ENCODE peak calls at places on chromosome 21, in nine cellular contexts. S is fibroblast of the aortic adventitia, V is tibial nerve, Q is ovary, J is choroid plexus epithelial cell, T is stomach, F is adrenal gland, Z is astrocyte, R is upper lobe of right lung. K is an unnamed sample.

GRCh38 chr21:26800455-26801454 is 44.5 kb downstream of the ADAMTS1 start:
- DNase-seq in S (peak; percentile 57), V (no peak), Q (peak; percentile 50), J (peak; percentile 97), T (no peak), F (no peak), Z (no peak), R (no peak), K (peak; percentile 71)

GRCh38 chr21:27424601-27425000 is 457.7 kb upstream of the ADAMTS5 start:
- DNase-seq in S (peak; percentile 79), V (no peak), Q (no peak), J (peak; percentile 54), T (no peak), F (no peak), Z (peak; percentile 9), R (no peak), K (peak; percentile 61)

GRCh38 chr21:41663805-41664788 is 102.8 kb downstream of the RIPK4 start:
- DNase-seq in S (no peak), V (no peak), Q (no peak), J (peak; percentile 43), T (no peak), F (peak; percentile 56), Z (no peak), R (no peak), K (peak; percentile 48)

GRCh38 chr21:34881894-34882371 is 167.2 kb downstream of the RUNX1 start:
- DNase-seq in S (peak; percentile 89), V (no peak), Q (no peak), J (peak; percentile 84), T (no peak), F (no peak), Z (peak; percentile 91), R (no peak), K (peak; percentile 85)

GRCh38 chr21:25717491-25718139 is 17.1 kb downstream of the ATP5PF start:
- DNase-seq in S (peak; percentile 69), V (no peak), Q (no peak), J (peak; percentile 72), T (no peak), F (no peak), Z (peak; percentile 3), R (no peak), K (peak; percentile 71)

GRCh38 chr21:36030581-36031189 is 29.6 kb downstream of the SETD4 start:
- DNase-seq in S (peak; percentile 50), V (no peak), Q (no peak), J (no peak), T (no peak), F (peak; percentile 43), Z (no peak), R (no peak), K (peak; percentile 22)

GRCh38 chr21:42850866-42851391 is 28.4 kb downstream of the WDR4 start:
- DNase-seq in S (no peak), V (no peak), Q (no peak), J (peak; percentile 26), T (peak; percentile 34), F (no peak), Z (no peak), R (peak; percentile 72), K (peak; percentile 24)

GRCh38 chr21:21200103-21200938 is 202.1 kb downstream of the NCAM2 start:
- DNase-seq in S (peak; percentile 99), V (peak; percentile 14), Q (peak; percentile 15), J (peak; percentile 100), T (no peak), F (peak; percentile 92), Z (peak; percentile 100), R (no peak), K (peak; percentile 99)

GRCh38 chr21:33229776-33230517 is at the start of gene IFNAR2:
- DNase-seq in S (peak; percentile 46), V (peak; percentile 48), Q (peak; percentile 87), J (peak; percentile 53), T (peak; percentile 80), F (peak; percentile 76), Z (no peak), R (peak; percentile 90), K (peak; percentile 53)

GRCh38 chr21:33751120-33751519 is 108.8 kb downstream of the ITSN1 start:
- DNase-seq in S (peak; percentile 34), V (no peak), Q (no peak), J (no peak), T (no peak), F (no peak), Z (peak; percentile 18), R (no peak), K (no peak)

GRCh38 chr21:46038341-46038829 is 56.8 kb downstream of the COL6A1 start:
- DNase-seq in S (no peak), V (no peak), Q (no peak), J (no peak), T (no peak), F (no peak), Z (no peak), R (no peak), K (no peak)
- TF ChIP-seq CTCF in S (no peak), V (no peak), Q (no peak), J (no peak), T (no peak), F (no peak), Z (no peak), R (no peak), K (no peak)

GRCh38 chr21:29192999-29193563 is 62.6 kb downstream of the MAP3K7CL start:
- DNase-seq in S (no peak), V (no peak), Q (no peak), J (no peak), T (no peak), F (no peak), Z (no peak), R (no peak), K (no peak)
- H3K4me3 ChIP-seq in S (no peak overlapping the region), V (no peak overlapping the region), Q (no peak overlapping the region), J (no peak overlapping the region), T (no peak overlapping the region), F (no peak overlapping the region), Z (no peak overlapping the region), R (no peak overlapping the region), K (no peak overlapping the region)

DNA sequence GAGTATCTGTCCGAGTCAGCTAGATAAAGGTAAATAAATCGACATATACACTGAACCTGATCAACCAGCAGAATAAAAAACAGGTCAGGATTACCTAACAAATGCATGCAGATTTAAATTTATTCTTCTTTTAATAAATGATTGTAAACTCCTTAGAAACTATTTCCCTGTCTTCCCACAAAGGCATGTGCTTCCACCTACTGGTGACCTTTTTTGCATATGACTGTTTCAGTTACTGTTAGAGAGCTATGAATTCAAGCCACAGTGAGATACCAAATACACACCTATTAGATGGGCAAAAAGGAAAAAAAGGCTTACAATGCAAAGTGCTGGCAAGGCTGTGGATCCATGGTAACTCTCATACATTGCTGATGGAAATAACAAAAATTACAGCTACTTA is 957.4 kb upstream of the NCAM2 start:
- DNase-seq in S (no peak), V (no peak), Q (no peak), J (peak; percentile 56), T (no peak), F (no peak), Z (no peak), R (no peak), K (no peak)
- TF ChIP-seq CTCF in S (no peak), V (no peak), Q (no peak), J (peak; percentile 53), T (no peak), F (peak; percentile 31), Z (no peak), R (no peak), K (no peak)

DNA sequence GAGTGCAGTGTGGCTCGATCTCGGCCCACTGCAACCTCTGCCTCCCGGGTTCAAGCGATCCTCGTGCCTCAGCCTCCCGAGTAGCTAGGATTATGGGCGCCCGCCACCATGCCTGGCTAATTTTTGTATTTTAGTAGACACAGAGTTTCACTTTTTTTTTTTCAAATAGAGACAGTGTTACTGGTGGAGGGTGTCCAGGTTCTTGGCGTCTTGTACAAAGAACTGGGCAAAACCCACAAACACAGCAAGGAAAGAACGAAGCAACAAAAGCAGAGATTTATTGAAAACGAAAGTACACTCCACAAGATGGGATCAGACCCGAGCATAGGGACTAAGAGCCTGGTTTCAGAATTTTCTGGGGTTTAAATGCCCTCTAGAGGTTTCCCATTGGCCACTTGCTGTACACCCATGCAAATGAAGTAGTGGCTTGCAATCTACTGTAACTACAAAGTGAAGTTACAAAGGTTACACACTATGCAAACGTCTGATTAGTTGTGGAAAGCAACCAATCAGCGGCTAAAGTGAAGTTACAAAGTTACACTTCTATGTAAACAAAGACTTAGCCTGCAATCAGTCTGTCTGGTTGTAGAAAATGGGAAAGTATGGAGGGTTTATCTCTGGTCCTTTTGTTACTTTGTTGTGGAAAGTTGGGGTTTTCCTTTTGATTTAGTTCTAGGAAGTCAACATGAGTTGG is 199.1 kb downstream of the DYRK1A start:
- DNase-seq in S (peak; percentile 56), V (no peak), Q (no peak), J (peak; percentile 49), T (no peak), F (no peak), Z (peak; percentile 18), R (no peak), K (no peak)
- H3K4me3 ChIP-seq in S (no peak overlapping the region), V (no peak overlapping the region), Q (no peak overlapping the region), J (no peak overlapping the region), T (no peak overlapping the region), F (no peak overlapping the region), Z (no peak overlapping the region), R (peak overlapping the region; percentile 1), K (no peak overlapping the region)

DNA sequence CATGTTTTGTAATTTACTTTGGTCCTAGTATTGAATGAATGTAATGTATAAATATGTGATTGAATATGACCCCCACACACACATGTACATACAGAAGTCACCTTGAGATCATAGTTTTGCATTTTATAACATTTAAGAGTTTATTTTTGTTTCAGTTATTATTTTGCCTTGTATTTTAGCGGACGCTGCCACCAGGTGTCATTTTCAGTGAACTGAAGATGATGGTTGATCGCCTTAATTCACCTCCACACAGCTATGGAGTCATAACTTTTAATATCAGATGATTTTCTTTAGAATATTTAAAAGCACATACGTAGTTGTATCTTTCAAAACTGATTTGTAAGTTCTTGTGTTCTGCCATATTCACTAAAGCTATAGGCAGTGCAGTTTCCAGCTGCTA is 130.4 kb downstream of the DYRK1A start:
- DNase-seq in S (peak; percentile 30), V (no peak), Q (no peak), J (peak; percentile 46), T (no peak), F (no peak), Z (no peak), R (no peak), K (peak; percentile 33)
- TF ChIP-seq CTCF in S (peak; percentile 16), V (no peak), Q (no peak), J (peak; percentile 39), T (no peak), F (peak; percentile 28), Z (peak; percentile 25), R (peak; percentile 35), K (peak; percentile 27)

K was measured in fibroblast of pulmonary artery.